ENCODE peak calls at places on chromosomes 7 and 10, in five cellular contexts. G is neural progenitor cell, H is GM04503, L is posterior vena cava, K is KBM-7. U is an unnamed sample.

GRCh38 chr7:36037121-36037662 is 115.9 kb upstream of the EEPD1 start:
- DNase-seq in G (no peak), L (no peak), K (peak; percentile 81), H (peak; percentile 74), U (peak; percentile 34)

GRCh38 chr10:14971867-14972448 is 12.8 kb downstream of the MEIG1 start:
- DNase-seq in H (no peak), L (no peak), G (peak; percentile 39), K (peak; percentile 61), U (no peak)

GRCh38 chr10:79390551-79391229 is 43.4 kb downstream of the PPIF start:
- DNase-seq in H (no peak), L (peak; percentile 83), G (no peak), K (peak; percentile 92), U (peak; percentile 21)

GRCh38 chr7:23662983-23663313 is 17.1 kb upstream of the FAM221A start:
- DNase-seq in H (no peak), L (no peak), K (no peak), G (no peak), U (no peak)

GRCh38 chr7:29486191-29486700 is 77.4 kb upstream of the PRR15 start:
- DNase-seq in H (no peak), G (no peak), K (no peak), L (no peak), U (no peak)

GRCh38 chr7:107100824-107101223 is 56.3 kb downstream of the PRKAR2B start:
- DNase-seq in H (no peak), G (no peak), L (no peak), K (peak; percentile 16), U (no peak)

GRCh38 chr10:129491123-129491734 is 24.2 kb downstream of the MGMT start:
- DNase-seq in H (no peak), G (peak; percentile 46), L (no peak), K (no peak), U (no peak)

GRCh38 chr7:93016085-93016471 is 101.7 kb downstream of the SAMD9 start:
- DNase-seq in H (no peak), L (no peak), G (no peak), K (peak; percentile 84), U (peak; percentile 74)

GRCh38 chr7:33650828-33651227 is 254.5 kb upstream of the BMPER start:
- DNase-seq in L (no peak), G (no peak), K (no peak), H (peak; percentile 44), U (no peak)

GRCh38 chr7:49980414-49980813 is 112.6 kb downstream of the ZPBP start:
- DNase-seq in G (peak; percentile 11), L (no peak), H (no peak), K (peak; percentile 69), U (no peak)

GRCh38 chr7:51123322-51124021 is 193.1 kb downstream of the COBL start:
- DNase-seq in H (peak; percentile 87), G (no peak), K (no peak), L (no peak), U (no peak)

GRCh38 chr10:130018730-130019185 is 54.7 kb upstream of the EBF3 start:
- DNase-seq in L (no peak), G (no peak), K (no peak), H (no peak), U (no peak)

GRCh38 chr10:86655173-86655540 is 810 bp downstream of the OPN4 start:
- DNase-seq in K (no peak), L (peak; percentile 58), H (no peak), G (no peak), U (no peak)

GRCh38 chr7:131642429-131642828 is 86.0 kb upstream of the PODXL start:
- DNase-seq in L (no peak), H (peak; percentile 62), K (no peak), G (no peak), U (no peak)

GRCh38 chr7:28126047-28127041 is 54.3 kb downstream of the JAZF1 start:
- DNase-seq in K (no peak), H (no peak), G (no peak), L (no peak), U (no peak)

GRCh38 chr10:76303682-76304316 is 872.4 kb downstream of the LRMDA start:
- DNase-seq in K (peak; percentile 36), H (no peak), L (peak; percentile 86), G (peak; percentile 91), U (peak; percentile 64)

GRCh38 chr7:74203157-74203556 is 6.6 kb upstream of the LAT2 start:
- DNase-seq in H (peak; percentile 27), L (peak; percentile 49), G (peak; percentile 66), K (peak; percentile 92), U (peak; percentile 48)

GRCh38 chr10:84140036-84140379 is 699 bp downstream of the GHITM start:
- DNase-seq in G (peak; percentile 15), L (no peak), H (peak; percentile 3), K (no peak), U (no peak)

GRCh38 chr10:65358565-65358964 is 1567.3 kb upstream of the LRRTM3 start:
- DNase-seq in G (peak; percentile 31), L (no peak), K (peak; percentile 11), H (no peak), U (no peak)

GRCh38 chr10:29734980-29735627 is 100.3 kb upstream of the SVIL start:
- DNase-seq in G (peak; percentile 75), H (no peak), K (peak; percentile 62), L (peak; percentile 94), U (peak; percentile 66)

GRCh38 chr7:97959046-97959445 is 30.9 kb downstream of the OCM2 start:
- DNase-seq in L (no peak), G (no peak), H (no peak), K (no peak), U (no peak)

GRCh38 chr7:33692956-33693355 is 212.4 kb upstream of the BMPER start:
- DNase-seq in K (no peak), H (peak; percentile 74), G (no peak), L (no peak), U (no peak)

GRCh38 chr7:2843711-2844152 is 376 bp downstream of the GNA12 start:
- DNase-seq in H (no peak), K (no peak), L (peak; percentile 86), G (no peak), U (no peak)

GRCh38 chr7:80902716-80903308 is 16.0 kb downstream of the SEMA3C start:
- DNase-seq in K (no peak), G (no peak), L (no peak), H (no peak), U (no peak)

GRCh38 chr10:5147255-5147980 is 37.5 kb downstream of the AKR1C8 start:
- DNase-seq in L (no peak), K (no peak), H (no peak), G (no peak), U (peak; percentile 74)

GRCh38 chr7:143362126-143362961 is at the start of gene FAM131B:
- DNase-seq in K (no peak), L (no peak), H (no peak), G (peak; percentile 83), U (no peak)

GRCh38 chr7:19107392-19108147 is 9.9 kb downstream of the TWIST1 start:
- DNase-seq in G (peak; percentile 66), L (peak; percentile 76), K (peak; percentile 40), H (no peak), U (peak; percentile 25)

GRCh38 chr7:65239707-65240352 is 133.8 kb upstream of the ZNF92 start:
- DNase-seq in L (peak; percentile 80), K (peak; percentile 66), G (peak; percentile 82), H (no peak), U (peak; percentile 30)

GRCh38 chr10:1595726-1596125 is 141.6 kb downstream of the ADARB2 start:
- DNase-seq in H (no peak), K (no peak), L (no peak), G (no peak), U (no peak)

GRCh38 chr7:51113962-51114361 is 202.6 kb downstream of the COBL start:
- DNase-seq in H (no peak), L (no peak), G (no peak), K (no peak), U (no peak)

GRCh38 chr7:31126976-31127375 is 74.9 kb downstream of the ADCYAP1R1 start:
- DNase-seq in K (no peak), G (no peak), L (no peak), H (no peak), U (no peak)

GRCh38 chr7:81789406-81790139 is 19.7 kb upstream of the HGF start:
- DNase-seq in G (no peak), H (peak; percentile 16), L (no peak), K (no peak), U (no peak)

GRCh38 chr7:106153891-106154449 is 41.9 kb upstream of the SYPL1 start:
- DNase-seq in H (peak; percentile 16), L (peak; percentile 94), K (peak; percentile 86), G (peak; percentile 87), U (peak; percentile 81)

GRCh38 chr10:133400624-133401424 is 6.9 kb downstream of the MTG1 start:
- DNase-seq in H (no peak), K (no peak), G (no peak), L (peak; percentile 42), U (no peak)